ENCODE peak calls at places on chromosomes 2 and 18, in seven cellular contexts. G, W, R, X, E, P and L are unnamed samples.

GRCh38 chr18:51164327-51165290 is 32.9 kb downstream of the MEX3C start:
- DNase-seq in P (no peak), X (peak), G (peak), W (no peak), R (no peak), E (no peak), L (peak)

GRCh38 chr2:152508446-152508845 is 173.5 kb downstream of the FMNL2 start:
- DNase-seq in E (no peak), R (no peak), W (peak), X (peak), P (peak), G (no peak), L (no peak)

GRCh38 chr2:10234409-10235094 is 68.2 kb upstream of the HPCAL1 start:
- DNase-seq in W (no peak), P (no peak), G (peak), E (no peak), X (peak), R (peak), L (no peak)

GRCh38 chr2:216339456-216340279 is 32.6 kb downstream of the MARCHF4 start:
- DNase-seq in G (peak), X (peak), R (no peak), P (peak), W (peak), E (no peak), L (peak)

GRCh38 chr2:193442293-193442692 is 1247.6 kb upstream of the TMEFF2 start:
- DNase-seq in G (no peak), P (no peak), E (no peak), X (no peak), R (no peak), W (no peak), L (no peak)

GRCh38 chr18:35797961-35798360 is 174.5 kb upstream of the RMP24 start:
- DNase-seq in P (no peak), G (no peak), X (no peak), W (no peak), R (no peak), E (no peak), L (no peak)

GRCh38 chr2:83081835-83082522 is 1377.1 kb downstream of the SUCLG1 start:
- DNase-seq in E (no peak), R (no peak), G (no peak), W (peak), X (peak), P (peak), L (peak)

GRCh38 chr2:217970206-217970605 is 32.6 kb downstream of the TNS1 start:
- DNase-seq in P (peak), E (no peak), G (no peak), X (no peak), W (no peak), R (no peak), L (peak)

GRCh38 chr18:75200644-75201272 is 8.2 kb downstream of the PTGR3 start:
- DNase-seq in P (no peak), G (no peak), E (no peak), W (no peak), X (no peak), R (no peak), L (peak)

GRCh38 chr2:203915256-203915655 is 21.3 kb upstream of the ICOS start:
- DNase-seq in X (no peak), W (no peak), E (no peak), G (no peak), R (no peak), P (no peak), L (peak)

GRCh38 chr2:208172125-208172524 is 8.7 kb upstream of the CRYGA start:
- DNase-seq in G (no peak), W (no peak), E (no peak), R (no peak), P (no peak), X (no peak), L (no peak)

DNA sequence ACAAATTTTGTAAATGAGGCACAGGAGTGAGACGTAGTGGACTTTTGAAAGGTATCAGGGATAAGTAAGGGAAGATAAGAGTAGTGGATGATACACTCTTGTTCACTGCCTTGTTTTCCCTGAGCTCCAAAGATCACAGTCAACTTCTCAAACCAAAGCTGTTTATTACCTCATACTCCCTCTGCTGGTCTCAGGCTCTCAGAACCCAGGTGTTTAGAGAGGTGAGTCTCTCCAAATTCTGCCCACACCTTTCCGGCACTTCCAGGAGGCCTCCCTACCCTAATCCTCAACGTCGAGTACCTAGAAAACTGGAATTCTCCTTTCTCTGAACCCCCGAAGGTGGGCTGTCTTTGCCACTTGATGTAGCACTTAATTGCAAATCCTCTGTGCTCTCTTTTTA is 621.1 kb downstream of the BCL11A start:
- DNase-seq in X (no peak), R (no peak), W (no peak), E (no peak), P (no peak), G (peak), L (no peak)
- TF ChIP-seq CTCF in X (no peak), R (no peak), W (no peak), E (no peak), P (no peak), G (peak), L (no peak)

DNA sequence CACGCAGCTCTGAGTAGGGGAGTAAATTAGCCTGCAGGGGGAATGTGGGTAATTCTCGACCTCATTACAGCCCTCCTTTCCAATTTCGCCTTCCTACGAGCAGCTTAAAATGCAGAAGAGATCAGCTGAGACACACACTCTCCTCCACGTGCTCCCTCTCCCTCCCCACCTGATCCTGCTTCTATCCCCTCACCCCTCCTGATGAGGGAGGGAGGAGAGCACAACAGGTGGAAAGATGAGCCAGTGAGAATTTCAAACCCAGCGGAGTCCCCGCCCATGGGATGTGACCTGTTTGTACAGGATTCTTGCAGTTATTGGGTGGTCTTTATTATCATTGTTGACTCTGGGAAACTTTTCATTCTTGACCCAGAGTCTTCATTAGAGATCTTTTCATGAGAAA is 35.5 kb downstream of the DDX18 start:
- DNase-seq in E (no peak), G (peak), W (no peak), P (no peak), X (no peak), R (no peak), L (no peak)
- H3K4me3 ChIP-seq in E (no peak), G (peak), W (no peak), P (no peak), X (no peak), R (no peak), L (no peak)

GRCh38 chr2:65186872-65187851 is 40.5 kb upstream of the ACTR2 start:
- DNase-seq in W (peak), R (peak), G (peak), E (peak), P (peak), X (peak), L (peak)
- TF ChIP-seq CTCF in W (peak), R (peak), G (peak), E (peak), P (peak), X (peak), L (peak)

GRCh38 chr18:12056884-12057402 is 36.7 kb upstream of the ANKRD62 start:
- DNase-seq in X (no peak), E (no peak), G (no peak), W (no peak), R (no peak), P (no peak), L (no peak)

GRCh38 chr18:12057419-12058039 is 36.1 kb upstream of the ANKRD62 start:
- DNase-seq in W (no peak), X (no peak), E (no peak), G (peak), P (no peak), R (no peak), L (no peak)

GRCh38 chr18:12060182-12060870 is 33.3 kb upstream of the ANKRD62 start:
- DNase-seq in G (no peak), W (no peak), X (no peak), E (no peak), R (no peak), P (no peak), L (no peak)

GRCh38 chr18:12061685-12062084 is 32.0 kb upstream of the ANKRD62 start:
- DNase-seq in E (no peak), R (no peak), X (no peak), W (no peak), P (no peak), G (no peak), L (no peak)

DNA sequence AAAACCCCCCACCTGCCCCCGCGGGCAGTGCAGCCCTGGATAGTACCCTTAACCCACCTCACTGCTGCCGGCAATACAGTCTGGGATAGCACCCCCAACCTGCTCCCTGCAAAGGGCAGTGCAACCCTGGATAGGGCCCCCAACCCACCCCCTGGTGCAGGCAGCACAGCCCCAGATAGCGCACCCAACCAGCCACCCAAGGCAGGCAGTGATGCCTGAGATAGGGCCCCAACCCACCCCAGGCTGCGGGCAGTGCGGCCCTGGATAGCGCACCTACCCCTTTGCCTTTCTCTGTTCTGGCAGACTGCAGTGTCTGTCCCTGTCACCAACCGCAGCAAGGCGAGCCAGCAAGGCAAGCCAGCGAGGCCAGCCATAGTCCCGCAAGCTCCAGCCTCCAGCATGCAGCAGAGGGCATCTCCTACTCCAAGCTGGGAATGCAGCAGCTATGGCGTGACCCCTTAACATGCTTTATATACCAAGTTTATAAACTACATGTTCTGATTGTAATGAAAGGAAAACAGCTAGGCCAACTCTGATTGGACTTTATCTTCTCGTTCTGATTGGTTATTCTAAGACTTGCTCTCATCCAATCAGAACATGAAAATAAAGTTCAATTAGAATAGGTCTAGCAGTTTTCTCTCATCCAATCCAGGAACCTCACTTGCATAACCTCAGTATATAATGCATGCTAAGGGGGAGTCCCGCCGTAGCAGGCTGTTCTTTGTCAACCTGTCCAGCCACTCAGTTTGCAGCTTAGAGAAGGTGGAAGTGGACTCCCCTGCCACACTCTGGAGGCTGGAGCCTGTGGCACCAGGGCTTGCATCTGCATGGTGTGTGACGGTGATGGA is 34.1 kb upstream of the ANKRD62 start:
- DNase-seq in P (no peak), W (no peak), X (no peak), R (no peak), E (no peak), G (no peak), L (no peak)
- H3K4me3 ChIP-seq in P (no peak), W (no peak), X (no peak), R (no peak), E (no peak), G (no peak), L (no peak)